ENCODE peak calls at places on chromosomes 3 and 15, in nine cellular contexts. U, V, G, B, K, A, W, Y and T are unnamed samples.
A peak's percentile ranks its signal among the peaks of the same experiment; 100 is the strongest.

GRCh38 chr3:45599984-45600650 is 5.6 kb downstream of the LIMD1 start:
- DNase-seq in Y (no peak), W (no peak), U (peak; percentile 31), G (no peak), V (no peak), B (no peak), A (no peak), K (no peak), T (no peak)

GRCh38 chr3:24273491-24273890 is 221.2 kb downstream of the THRB start:
- DNase-seq in K (no peak), A (no peak), V (no peak), G (no peak), W (no peak), B (no peak), U (no peak), Y (no peak), T (no peak)

GRCh38 chr15:90402230-90402629 is 14.2 kb downstream of the IQGAP1 start:
- DNase-seq in A (peak; percentile 75), U (peak; percentile 74), K (no peak), V (no peak), W (no peak), Y (peak; percentile 91), B (no peak), G (no peak), T (peak; percentile 52)

GRCh38 chr15:51706347-51706746 is 25.0 kb downstream of the SCG3 start:
- DNase-seq in Y (no peak), U (no peak), K (no peak), V (no peak), G (no peak), A (no peak), B (no peak), W (no peak), T (no peak)

GRCh38 chr3:100556656-100557310 is 52.6 kb upstream of the ADGRG7 start:
- DNase-seq in W (no peak), K (no peak), V (no peak), U (no peak), A (peak; percentile 36), G (no peak), B (no peak), Y (peak; percentile 41), T (peak; percentile 6)

GRCh38 chr15:41465822-41466421 is 27.8 kb upstream of the ITPKA start:
- DNase-seq in U (peak; percentile 52), V (peak; percentile 31), Y (peak; percentile 71), B (peak; percentile 42), W (no peak), K (no peak), G (no peak), A (peak; percentile 19), T (peak; percentile 36)

GRCh38 chr3:80017369-80017768 is 249.6 kb upstream of the ROBO1 start:
- DNase-seq in W (no peak), K (no peak), V (no peak), B (no peak), U (no peak), A (no peak), G (no peak), Y (peak; percentile 19), T (no peak)

GRCh38 chr3:24042174-24042878 is 97.2 kb downstream of the NR1D2 start:
- DNase-seq in A (no peak), K (no peak), Y (no peak), V (no peak), U (no peak), G (no peak), W (no peak), B (no peak), T (no peak)

GRCh38 chr15:38401101-38401500 is 52.8 kb upstream of the FAM98B start:
- DNase-seq in B (no peak), U (no peak), W (no peak), V (no peak), Y (no peak), G (no peak), K (no peak), A (peak; percentile 27), T (no peak)

GRCh38 chr15:74519311-74519710 is 21.7 kb upstream of the ARID3B start:
- DNase-seq in Y (no peak), V (no peak), G (no peak), A (peak; percentile 30), W (no peak), U (no peak), B (no peak), K (no peak), T (no peak)

GRCh38 chr3:121985841-121986240 is 36.2 kb downstream of the ILDR1 start:
- DNase-seq in U (no peak), W (no peak), K (no peak), G (no peak), B (no peak), A (no peak), V (no peak), Y (no peak), T (no peak)

GRCh38 chr15:59892995-59893394 is 111.1 kb upstream of the FOXB1 start:
- DNase-seq in Y (peak; percentile 24), B (no peak), U (peak; percentile 6), V (no peak), A (no peak), K (no peak), W (no peak), G (no peak), T (peak; percentile 15)

GRCh38 chr3:75329713-75330112 is 334.4 kb upstream of the FRG2C start:
- DNase-seq in G (no peak), W (no peak), Y (no peak), B (no peak), U (no peak), V (no peak), K (no peak), A (no peak), T (no peak)

GRCh38 chr3:143973352-143974021 is 1.9 kb downstream of the DIPK2A start:
- DNase-seq in K (no peak), Y (peak; percentile 24), W (no peak), G (no peak), V (peak; percentile 13), A (no peak), B (no peak), U (peak; percentile 44), T (no peak)